ENCODE peak calls at places on chromosomes 2 and 18, in seven cellular contexts. One of them, this sample, is unnamed.
A peak's percentile ranks its signal among the peaks of the same experiment; 100 is the strongest.

GRCh38 chr2:224837558-224837957 is 121.4 kb upstream of the CCDC195 start:
- DNase-seq in GM23338: no peak
- DNase-seq in fibroblast of pulmonary artery: peak; percentile 88
- DNase-seq in cardiac fibroblast: peak; percentile 85
- DNase-seq in psoas muscle: no peak
- DNase-seq in HFFc6: peak; percentile 84
- DNase-seq in mesothelial cell of epicardium: no peak
- DNase-seq in this sample: peak; percentile 69

GRCh38 chr2:54239427-54239826 is 16.6 kb downstream of the TSPYL6 start:
- DNase-seq in fibroblast of pulmonary artery: peak; percentile 66
- DNase-seq in mesothelial cell of epicardium: no peak
- DNase-seq in HFFc6: peak; percentile 62
- DNase-seq in psoas muscle: no peak
- DNase-seq in GM23338: no peak
- DNase-seq in cardiac fibroblast: peak; percentile 57
- DNase-seq in this sample: peak; percentile 83

GRCh38 chr18:3794537-3795348 is 344.8 kb downstream of the TGIF1 start:
- DNase-seq in cardiac fibroblast: peak; percentile 96
- DNase-seq in fibroblast of pulmonary artery: peak; percentile 98
- DNase-seq in GM23338: peak; percentile 34
- DNase-seq in psoas muscle: no peak
- DNase-seq in HFFc6: peak; percentile 97
- DNase-seq in mesothelial cell of epicardium: no peak
- DNase-seq in this sample: peak; percentile 96

GRCh38 chr2:74498500-74499268 is 719 bp downstream of the LBX2 start:
- DNase-seq in fibroblast of pulmonary artery: peak; percentile 23
- DNase-seq in GM23338: peak; percentile 88
- DNase-seq in cardiac fibroblast: no peak
- DNase-seq in HFFc6: no peak
- DNase-seq in psoas muscle: no peak
- DNase-seq in mesothelial cell of epicardium: no peak
- DNase-seq in this sample: no peak

GRCh38 chr2:74602553-74603281 is 45.4 kb downstream of the M1AP start:
- DNase-seq in cardiac fibroblast: peak; percentile 59
- DNase-seq in GM23338: no peak
- DNase-seq in psoas muscle: no peak
- DNase-seq in fibroblast of pulmonary artery: peak; percentile 48
- DNase-seq in HFFc6: peak; percentile 70
- DNase-seq in mesothelial cell of epicardium: no peak
- DNase-seq in this sample: peak; percentile 33

GRCh38 chr2:222364280-222364895 is 60.0 kb upstream of the SGPP2 start:
- DNase-seq in psoas muscle: no peak
- DNase-seq in mesothelial cell of epicardium: no peak
- DNase-seq in cardiac fibroblast: peak; percentile 61
- DNase-seq in GM23338: no peak
- DNase-seq in HFFc6: no peak
- DNase-seq in fibroblast of pulmonary artery: peak; percentile 87
- DNase-seq in this sample: peak; percentile 19

GRCh38 chr2:150528861-150529801 is 41.7 kb upstream of the RND3 start:
- DNase-seq in GM23338: peak; percentile 10
- DNase-seq in HFFc6: peak; percentile 91
- DNase-seq in fibroblast of pulmonary artery: peak; percentile 80
- DNase-seq in cardiac fibroblast: peak; percentile 78
- DNase-seq in psoas muscle: no peak
- DNase-seq in mesothelial cell of epicardium: no peak
- DNase-seq in this sample: no peak

GRCh38 chr2:237414056-237414661 is at the start of gene COL6A3:
- DNase-seq in cardiac fibroblast: peak; percentile 97
- DNase-seq in fibroblast of pulmonary artery: peak; percentile 93
- DNase-seq in HFFc6: peak; percentile 87
- DNase-seq in mesothelial cell of epicardium: no peak
- DNase-seq in GM23338: no peak
- DNase-seq in psoas muscle: peak; percentile 88
- DNase-seq in this sample: no peak

GRCh38 chr2:109143214-109144187 is 14.5 kb downstream of the SH3RF3 start:
- DNase-seq in GM23338: no peak
- DNase-seq in mesothelial cell of epicardium: no peak
- DNase-seq in cardiac fibroblast: no peak
- DNase-seq in fibroblast of pulmonary artery: no peak
- DNase-seq in HFFc6: no peak
- DNase-seq in psoas muscle: no peak
- DNase-seq in this sample: no peak

GRCh38 chr2:232586943-232587342 is 36.5 kb downstream of the EIF4E2 start:
- DNase-seq in GM23338: no peak
- DNase-seq in psoas muscle: no peak
- DNase-seq in mesothelial cell of epicardium: no peak
- DNase-seq in fibroblast of pulmonary artery: no peak
- DNase-seq in HFFc6: no peak
- DNase-seq in cardiac fibroblast: no peak
- DNase-seq in this sample: no peak

GRCh38 chr2:119012345-119013301 is 70.6 kb downstream of the MARCO start:
- DNase-seq in HFFc6: no peak
- DNase-seq in GM23338: no peak
- DNase-seq in psoas muscle: no peak
- DNase-seq in cardiac fibroblast: no peak
- DNase-seq in fibroblast of pulmonary artery: no peak
- DNase-seq in mesothelial cell of epicardium: no peak
- DNase-seq in this sample: no peak

GRCh38 chr2:110771549-110772382 is 39.4 kb downstream of the ACOXL start:
- DNase-seq in psoas muscle: no peak
- DNase-seq in fibroblast of pulmonary artery: no peak
- DNase-seq in GM23338: peak; percentile 52
- DNase-seq in cardiac fibroblast: no peak
- DNase-seq in mesothelial cell of epicardium: no peak
- DNase-seq in HFFc6: no peak
- DNase-seq in this sample: no peak

GRCh38 chr2:198283149-198283548 is 478.8 kb downstream of the PLCL1 start:
- DNase-seq in psoas muscle: no peak
- DNase-seq in GM23338: no peak
- DNase-seq in cardiac fibroblast: peak; percentile 30
- DNase-seq in fibroblast of pulmonary artery: peak; percentile 13
- DNase-seq in mesothelial cell of epicardium: no peak
- DNase-seq in HFFc6: no peak
- DNase-seq in this sample: no peak

GRCh38 chr18:58532298-58532697 is 96.6 kb downstream of the ALPK2 start:
- DNase-seq in cardiac fibroblast: no peak
- DNase-seq in psoas muscle: no peak
- DNase-seq in GM23338: no peak
- DNase-seq in fibroblast of pulmonary artery: no peak
- DNase-seq in mesothelial cell of epicardium: no peak
- DNase-seq in HFFc6: no peak
- DNase-seq in this sample: no peak

GRCh38 chr18:55136864-55137263 is 177.6 kb upstream of the CCDC68 start:
- DNase-seq in GM23338: no peak
- DNase-seq in mesothelial cell of epicardium: no peak
- DNase-seq in psoas muscle: no peak
- DNase-seq in fibroblast of pulmonary artery: peak; percentile 41
- DNase-seq in cardiac fibroblast: no peak
- DNase-seq in HFFc6: peak; percentile 35
- DNase-seq in this sample: no peak

GRCh38 chr2:26537069-26537825 is 59.3 kb upstream of the OTOF start:
- DNase-seq in psoas muscle: no peak
- DNase-seq in GM23338: peak; percentile 25
- DNase-seq in HFFc6: no peak
- DNase-seq in fibroblast of pulmonary artery: no peak
- DNase-seq in mesothelial cell of epicardium: no peak
- DNase-seq in cardiac fibroblast: no peak
- DNase-seq in this sample: no peak

GRCh38 chr2:234348081-234348480 is 148.8 kb downstream of the ARL4C start:
- DNase-seq in psoas muscle: no peak
- DNase-seq in cardiac fibroblast: no peak
- DNase-seq in GM23338: no peak
- DNase-seq in fibroblast of pulmonary artery: no peak
- DNase-seq in HFFc6: no peak
- DNase-seq in mesothelial cell of epicardium: no peak
- DNase-seq in this sample: no peak

DNA sequence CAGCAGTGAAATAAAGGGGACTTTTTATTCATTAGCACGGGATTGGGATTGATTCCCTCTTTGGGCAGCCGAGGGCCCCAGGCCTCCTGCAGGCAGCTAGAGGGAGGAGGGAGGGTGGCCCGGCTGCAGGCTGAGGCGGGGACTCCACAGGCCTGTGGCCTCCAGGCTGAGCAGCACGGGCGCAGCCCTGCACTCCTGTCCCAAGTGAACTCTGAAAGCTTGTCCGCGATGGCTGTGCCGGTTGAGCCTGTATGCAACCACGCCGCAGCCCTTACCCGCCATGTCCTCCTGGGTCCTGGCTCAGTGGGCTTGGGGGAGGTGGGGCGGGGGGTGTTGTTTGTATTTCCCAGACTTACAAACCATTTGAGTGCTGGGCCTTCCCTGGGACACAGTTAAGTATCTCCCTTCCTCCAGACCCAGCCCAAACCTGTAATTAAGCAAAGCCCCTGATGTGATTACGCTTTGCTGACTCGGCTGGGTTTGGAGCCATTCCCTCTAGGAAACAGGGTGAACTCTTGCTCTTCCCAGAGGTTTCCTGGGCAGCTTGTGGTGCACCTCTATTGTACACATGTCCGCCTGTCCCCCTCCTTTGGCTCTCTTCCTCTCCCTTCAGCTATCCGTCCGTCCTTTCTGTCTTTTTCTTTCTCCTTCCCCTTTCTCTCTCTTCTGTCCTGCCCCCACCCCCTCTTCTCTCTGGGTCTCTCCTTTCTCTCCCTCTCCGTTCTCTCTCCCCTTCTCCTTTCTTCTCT is 5.3 kb downstream of the GLI2 start:
- DNase-seq in fibroblast of pulmonary artery: no peak
- DNase-seq in cardiac fibroblast: peak; percentile 48
- DNase-seq in GM23338: peak; percentile 84
- DNase-seq in HFFc6: no peak
- DNase-seq in mesothelial cell of epicardium: no peak
- DNase-seq in psoas muscle: no peak
- DNase-seq in this sample: no peak
- TF ChIP-seq CTCF in fibroblast of pulmonary artery: peak; percentile 23
- TF ChIP-seq CTCF in cardiac fibroblast: peak; percentile 22
- TF ChIP-seq CTCF in GM23338: no peak
- TF ChIP-seq CTCF in HFFc6: no peak
- TF ChIP-seq CTCF in mesothelial cell of epicardium: no peak
- TF ChIP-seq CTCF in psoas muscle: no peak
- TF ChIP-seq CTCF in this sample: peak; percentile 10

DNA sequence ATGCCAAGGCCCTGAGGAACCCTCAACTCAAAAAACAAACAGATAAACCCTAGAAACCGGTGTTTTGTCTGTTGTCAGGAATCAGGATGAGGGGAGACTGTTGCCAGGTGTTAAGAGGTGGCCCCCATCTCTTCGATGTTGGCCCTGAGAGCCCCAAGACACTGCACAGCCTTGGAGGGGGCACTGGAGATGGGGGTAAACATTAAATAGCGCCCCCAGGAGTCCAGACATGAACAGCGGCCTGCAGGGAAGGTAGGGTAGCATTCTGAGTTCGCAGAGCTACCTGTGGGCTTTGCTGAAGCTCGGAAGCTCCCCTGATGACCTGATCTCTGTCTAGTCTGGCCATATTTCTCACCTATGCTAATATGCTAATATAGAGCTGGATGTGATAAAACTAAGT is 97.6 kb upstream of the SMAD2 start:
- DNase-seq in GM23338: peak; percentile 40
- DNase-seq in fibroblast of pulmonary artery: no peak
- DNase-seq in psoas muscle: no peak
- DNase-seq in mesothelial cell of epicardium: no peak
- DNase-seq in cardiac fibroblast: no peak
- DNase-seq in HFFc6: no peak
- DNase-seq in this sample: no peak
- TF ChIP-seq CTCF in GM23338: peak; percentile 57
- TF ChIP-seq CTCF in fibroblast of pulmonary artery: peak; percentile 9
- TF ChIP-seq CTCF in psoas muscle: no peak
- TF ChIP-seq CTCF in mesothelial cell of epicardium: no peak
- TF ChIP-seq CTCF in cardiac fibroblast: peak; percentile 9
- TF ChIP-seq CTCF in HFFc6: peak; percentile 42
- TF ChIP-seq CTCF in this sample: peak; percentile 2

DNA sequence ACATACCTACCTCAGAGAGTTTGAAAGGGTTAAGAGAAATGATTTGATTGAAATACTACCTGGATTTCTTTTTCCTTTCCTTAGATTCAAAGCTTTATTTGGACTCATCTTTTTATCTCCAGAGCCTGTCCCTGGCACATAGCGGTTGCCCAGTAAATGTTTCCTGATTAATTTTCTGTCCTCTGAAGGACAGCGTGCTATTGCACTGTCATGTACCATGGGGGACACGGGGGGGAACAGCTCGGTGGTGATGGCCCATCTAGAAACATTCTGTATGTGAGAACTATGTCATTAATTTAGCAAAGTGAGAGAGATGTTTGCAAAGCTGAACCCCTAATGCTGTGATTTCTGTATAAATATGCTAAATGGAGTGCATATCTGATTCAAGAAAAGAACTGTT is 26.4 kb upstream of the CABYR start:
- DNase-seq in psoas muscle: no peak
- DNase-seq in fibroblast of pulmonary artery: no peak
- DNase-seq in cardiac fibroblast: no peak
- DNase-seq in mesothelial cell of epicardium: no peak
- DNase-seq in HFFc6: no peak
- DNase-seq in GM23338: no peak
- DNase-seq in this sample: no peak
- TF ChIP-seq CTCF in psoas muscle: no peak
- TF ChIP-seq CTCF in fibroblast of pulmonary artery: no peak
- TF ChIP-seq CTCF in cardiac fibroblast: no peak
- TF ChIP-seq CTCF in mesothelial cell of epicardium: no peak
- TF ChIP-seq CTCF in HFFc6: no peak
- TF ChIP-seq CTCF in GM23338: no peak
- TF ChIP-seq CTCF in this sample: no peak

GRCh38 chr2:219638217-219638947 is 11.0 kb downstream of the SLC4A3 start:
- DNase-seq in GM23338: peak; percentile 59
- DNase-seq in HFFc6: no peak
- DNase-seq in mesothelial cell of epicardium: no peak
- DNase-seq in psoas muscle: no peak
- DNase-seq in fibroblast of pulmonary artery: no peak
- DNase-seq in cardiac fibroblast: no peak
- DNase-seq in this sample: no peak
- TF ChIP-seq CTCF in GM23338: peak; percentile 54
- TF ChIP-seq CTCF in HFFc6: peak; percentile 62
- TF ChIP-seq CTCF in mesothelial cell of epicardium: no peak
- TF ChIP-seq CTCF in psoas muscle: no peak
- TF ChIP-seq CTCF in fibroblast of pulmonary artery: peak; percentile 21
- TF ChIP-seq CTCF in cardiac fibroblast: no peak
- TF ChIP-seq CTCF in this sample: peak; percentile 35

GRCh38 chr2:72367530-72368225 is 220.0 kb upstream of the CYP26B1 start:
- DNase-seq in cardiac fibroblast: peak; percentile 98
- DNase-seq in mesothelial cell of epicardium: no peak
- DNase-seq in fibroblast of pulmonary artery: peak; percentile 96
- DNase-seq in psoas muscle: peak; percentile 78
- DNase-seq in GM23338: peak; percentile 71
- DNase-seq in HFFc6: peak; percentile 95
- DNase-seq in this sample: peak; percentile 19
- TF ChIP-seq CTCF in cardiac fibroblast: peak; percentile 69
- TF ChIP-seq CTCF in mesothelial cell of epicardium: no peak
- TF ChIP-seq CTCF in fibroblast of pulmonary artery: peak; percentile 62
- TF ChIP-seq CTCF in psoas muscle: peak; percentile 54
- TF ChIP-seq CTCF in GM23338: peak; percentile 56
- TF ChIP-seq CTCF in HFFc6: peak; percentile 72
- TF ChIP-seq CTCF in this sample: no peak

GRCh38 chr2:66771359-66771978 is 336.5 kb downstream of the MEIS1 start:
- DNase-seq in mesothelial cell of epicardium: no peak
- DNase-seq in psoas muscle: no peak
- DNase-seq in fibroblast of pulmonary artery: no peak
- DNase-seq in cardiac fibroblast: no peak
- DNase-seq in GM23338: no peak
- DNase-seq in HFFc6: peak; percentile 3
- DNase-seq in this sample: no peak

GRCh38 chr2:66775730-66776422 is 341.0 kb downstream of the MEIS1 start:
- DNase-seq in HFFc6: no peak
- DNase-seq in mesothelial cell of epicardium: no peak
- DNase-seq in fibroblast of pulmonary artery: no peak
- DNase-seq in psoas muscle: no peak
- DNase-seq in cardiac fibroblast: no peak
- DNase-seq in GM23338: no peak
- DNase-seq in this sample: no peak

GRCh38 chr2:66772618-66773017 is 337.7 kb downstream of the MEIS1 start:
- DNase-seq in GM23338: peak; percentile 13
- DNase-seq in HFFc6: no peak
- DNase-seq in cardiac fibroblast: no peak
- DNase-seq in mesothelial cell of epicardium: no peak
- DNase-seq in psoas muscle: no peak
- DNase-seq in fibroblast of pulmonary artery: peak; percentile 9
- DNase-seq in this sample: no peak
- TF ChIP-seq CTCF in GM23338: no peak
- TF ChIP-seq CTCF in HFFc6: no peak
- TF ChIP-seq CTCF in cardiac fibroblast: no peak
- TF ChIP-seq CTCF in mesothelial cell of epicardium: no peak
- TF ChIP-seq CTCF in psoas muscle: no peak
- TF ChIP-seq CTCF in fibroblast of pulmonary artery: peak; percentile 2
- TF ChIP-seq CTCF in this sample: no peak

This sample was measured in astrocyte of the cerebellum.